ENCODE peak calls at places on chromosome 17, in ten cellular contexts. I is lung; M is CD8-positive, alpha-beta memory T cell; W is GM23338; B is adrenal gland; F is HepG2; Z is body of pancreas; Y is fibroblast of lung; T is tibial artery; L is hepatocyte. G is an unnamed sample. For H3K36me3, the result is how much of the 10 kb centered on the place peaks cover.

GRCh38 chr17:8725881-8726280 is 18.8 kb downstream of the CCDC42 start:
- DNase-seq in I (no peak), M (no peak), W (no peak), B (no peak), F (no peak), Z (no peak), Y (no peak), T (no peak), L (no peak), G (no peak)

GRCh38 chr17:57578608-57578990 is 166.5 kb downstream of the CCDC182 start:
- DNase-seq in I (no peak), M (no peak), W (no peak), B (no peak), F (no peak), Z (no peak), Y (peak), T (no peak), L (no peak), G (no peak)

GRCh38 chr17:71320009-71320796 is 800.6 kb upstream of the SOX9 start:
- DNase-seq in I (no peak), M (no peak), W (no peak), B (no peak), F (no peak), Z (no peak), Y (no peak), T (no peak), L (no peak), G (no peak)

GRCh38 chr17:5282639-5283217 is 644 bp downstream of the RABEP1 start:
- DNase-seq in I (peak), M (peak), W (peak), B (peak), F (no peak), Z (peak), Y (peak), T (no peak), L (no peak), G (peak)

GRCh38 chr17:82031303-82031884 is at the start of gene RAC3:
- DNase-seq in I (no peak), M (no peak), W (peak), B (no peak), F (no peak), Z (no peak), Y (peak), T (no peak), L (peak), G (no peak)

GRCh38 chr17:74527756-74528155 is 3.5 kb downstream of the CD300LB start:
- DNase-seq in I (no peak), M (no peak), W (no peak), B (no peak), F (no peak), Z (no peak), Y (no peak), T (no peak), L (no peak), G (no peak)

GRCh38 chr17:77798481-77798880 is 160.0 kb upstream of the TNRC6C start:
- DNase-seq in I (no peak), M (no peak), W (no peak), B (no peak), F (no peak), Z (no peak), Y (no peak), T (no peak), L (no peak), G (no peak)

GRCh38 chr17:17034496-17035066 is 7.7 kb upstream of the MPRIP start:
- DNase-seq in I (no peak), M (no peak), W (no peak), B (no peak), F (no peak), Z (no peak), Y (no peak), T (no peak), L (no peak), G (no peak)

GRCh38 chr17:1107777-1108559 is 71.8 kb downstream of the ABR start:
- DNase-seq in I (no peak), M (peak), W (no peak), B (no peak), F (no peak), Z (no peak), Y (no peak), T (no peak), L (no peak), G (peak)

GRCh38 chr17:38693700-38694329 is 11.3 kb upstream of the MLLT6 start:
- DNase-seq in I (peak), M (no peak), W (no peak), B (peak), F (peak), Z (peak), Y (peak), T (peak), L (peak), G (peak)

GRCh38 chr17:42518046-42518754 is 17.8 kb upstream of the NAGLU start:
- DNase-seq in I (peak), M (no peak), W (no peak), B (peak), F (no peak), Z (peak), Y (peak), T (peak), L (peak), G (peak)

GRCh38 chr17:72119963-72120877 is 600 bp upstream of the SOX9 start:
- DNase-seq in I (peak), M (no peak), W (peak), B (peak), F (peak), Z (peak), Y (peak), T (peak), L (peak), G (peak)

GRCh38 chr17:76792348-76792747 is 54.4 kb downstream of the MFSD11 start:
- DNase-seq in I (no peak), M (no peak), W (no peak), B (no peak), F (no peak), Z (no peak), Y (no peak), T (no peak), L (no peak), G (no peak)

GRCh38 chr17:47816947-47817346 is 4.6 kb downstream of the OSBPL7 start:
- DNase-seq in I (no peak), M (peak), W (no peak), B (no peak), F (no peak), Z (no peak), Y (no peak), T (no peak), L (no peak), G (no peak)

GRCh38 chr17:17839792-17840707 is 3.3 kb upstream of the SREBF1 start:
- DNase-seq in I (peak), M (peak), W (peak), B (peak), F (peak), Z (peak), Y (peak), T (peak), L (peak), G (peak)

GRCh38 chr17:48604770-48605329 is at the start of gene HOXB6:
- DNase-seq in I (no peak), M (no peak), W (no peak), B (peak), F (no peak), Z (no peak), Y (no peak), T (no peak), L (peak), G (no peak)

GRCh38 chr17:34820166-34820920 is 140.9 kb downstream of the CCT6B start:
- DNase-seq in I (no peak), M (no peak), W (peak), B (no peak), F (no peak), Z (no peak), Y (no peak), T (no peak), L (no peak), G (no peak)

GRCh38 chr17:28317099-28317964 is 1.7 kb upstream of the TMEM97 start:
- DNase-seq in I (no peak), M (no peak), W (no peak), B (no peak), F (no peak), Z (no peak), Y (no peak), T (no peak), L (no peak), G (no peak)

GRCh38 chr17:27284811-27285415 is 9.0 kb upstream of the WSB1 start:
- DNase-seq in I (no peak), M (no peak), W (no peak), B (peak), F (no peak), Z (no peak), Y (no peak), T (no peak), L (no peak), G (no peak)

GRCh38 chr17:18033442-18034099 is 5.4 kb downstream of the ATPAF2 start:
- DNase-seq in I (peak), M (peak), W (peak), B (peak), F (peak), Z (peak), Y (peak), T (no peak), L (peak), G (peak)

GRCh38 chr17:27551701-27552466 is 79.1 kb upstream of the LGALS9 start:
- DNase-seq in I (no peak), M (no peak), W (no peak), B (no peak), F (peak), Z (no peak), Y (peak), T (no peak), L (peak), G (peak)

GRCh38 chr17:80860101-80860671 is 131.5 kb upstream of the CHMP6 start:
- DNase-seq in I (no peak), M (peak), W (no peak), B (no peak), F (no peak), Z (no peak), Y (no peak), T (no peak), L (no peak), G (no peak)

GRCh38 chr17:8142887-8143580 is 9.2 kb downstream of the PER1 start:
- DNase-seq in I (no peak), M (peak), W (no peak), B (no peak), F (no peak), Z (no peak), Y (no peak), T (no peak), L (no peak), G (no peak)

GRCh38 chr17:29461807-29462206 is 71.6 kb downstream of the TAOK1 start:
- DNase-seq in I (no peak), M (no peak), W (no peak), B (no peak), F (no peak), Z (no peak), Y (peak), T (no peak), L (no peak), G (no peak)

GRCh38 chr17:48011405-48012150 is 26.0 kb downstream of the COPZ2 start:
- DNase-seq in I (no peak), M (peak), W (peak), B (no peak), F (peak), Z (no peak), Y (peak), T (no peak), L (peak), G (peak)

GRCh38 chr17:8900626-8901585 is 33.4 kb upstream of the PIK3R6 start:
- DNase-seq in I (no peak), M (no peak), W (peak), B (peak), F (no peak), Z (no peak), Y (no peak), T (no peak), L (no peak), G (no peak)

GRCh38 chr17:28738680-28739384 is 5.0 kb upstream of the TRAF4 start:
- DNase-seq in I (no peak), M (peak), W (no peak), B (no peak), F (no peak), Z (no peak), Y (no peak), T (no peak), L (no peak), G (no peak)

GRCh38 chr17:79945591-79946255 is 89.9 kb downstream of the TBC1D16 start:
- DNase-seq in I (no peak), M (peak), W (no peak), B (no peak), F (no peak), Z (peak), Y (peak), T (peak), L (no peak), G (no peak)

GRCh38 chr17:4815043-4815675 is 8.2 kb downstream of the PLD2 start:
- DNase-seq in I (no peak), M (no peak), W (peak), B (no peak), F (no peak), Z (no peak), Y (no peak), T (no peak), L (no peak), G (no peak)

GRCh38 chr17:2171725-2172446 is 117.0 kb downstream of the HIC1 start:
- DNase-seq in I (peak), M (no peak), W (peak), B (peak), F (peak), Z (peak), Y (peak), T (peak), L (peak), G (peak)

GRCh38 chr17:2018716-2019490 is 6.2 kb downstream of the RTN4RL1 start:
- DNase-seq in I (no peak), M (no peak), W (no peak), B (no peak), F (no peak), Z (no peak), Y (no peak), T (no peak), L (no peak), G (no peak)

DNA sequence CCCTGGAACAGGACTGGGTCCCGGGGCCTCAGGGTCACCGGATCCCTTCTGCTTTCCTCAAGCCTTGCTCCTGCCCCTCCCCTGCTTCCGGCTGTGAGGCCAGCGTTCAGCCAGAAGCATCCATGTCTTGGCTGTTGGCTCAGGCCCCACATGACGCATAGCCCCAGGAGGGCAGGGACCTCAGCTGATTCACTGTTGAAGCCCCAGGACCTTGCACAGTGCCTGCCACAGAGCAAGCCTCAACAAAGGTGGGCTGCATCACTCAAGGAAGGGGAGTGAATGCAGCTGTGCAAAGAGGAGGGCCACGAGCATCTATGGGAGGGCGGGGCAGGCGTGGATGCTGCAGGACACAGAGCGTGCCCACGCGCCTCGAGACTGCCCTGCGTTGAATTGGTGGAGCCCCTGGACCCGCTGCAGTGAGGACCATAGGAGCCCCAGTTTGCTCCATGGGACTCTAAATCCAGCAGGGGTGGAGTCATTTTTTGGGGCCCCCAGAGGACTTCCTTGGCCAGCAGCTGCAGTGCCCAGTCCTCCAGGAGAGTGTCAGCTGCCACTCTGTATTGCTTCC is 28.2 kb upstream of the ITGA3 start:
- DNase-seq in I (peak), M (no peak), W (peak), B (peak), F (no peak), Z (peak), Y (peak), T (peak), L (peak), G (peak)
- H3K4me3 ChIP-seq in I (no peak), M (no peak), W (peak), B (no peak), F (no peak), Z (no peak), Y (peak), T (peak), L (no peak), G (no peak)

DNA sequence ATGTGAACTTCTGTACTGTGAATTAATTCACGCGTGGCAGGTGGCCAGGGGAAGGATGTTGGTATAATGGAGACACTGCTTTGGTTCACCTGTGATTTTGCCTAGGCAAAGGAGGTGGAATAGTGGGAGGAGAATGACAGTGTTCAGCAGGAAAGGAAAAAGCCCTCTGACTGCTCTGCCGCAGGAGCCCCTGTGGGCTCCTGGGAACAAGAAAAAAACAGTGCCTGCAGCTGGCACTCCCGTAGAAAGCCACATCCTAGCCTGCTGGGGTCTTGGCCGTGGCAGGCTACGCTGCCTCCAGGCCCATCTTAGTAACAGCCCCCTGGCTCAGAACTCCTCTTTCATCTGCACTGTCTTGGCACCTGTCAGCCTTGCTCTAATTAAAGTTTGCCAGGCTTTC is 20.6 kb downstream of the ADORA2B start:
- DNase-seq in I (no peak), M (no peak), W (peak), B (no peak), F (no peak), Z (no peak), Y (no peak), T (no peak), L (no peak), G (no peak)
- H3K27ac ChIP-seq in I (peak), M (no peak), W (peak), B (no peak), F (peak), Z (no peak), Y (no peak), T (no peak), L (peak), G (no peak)

GRCh38 chr17:21024024-21024423 is 18.8 kb downstream of the USP22 start:
- DNase-seq in I (no peak), M (no peak), W (no peak), B (no peak), F (no peak), Z (no peak), Y (no peak), T (no peak), L (no peak), G (no peak)

GRCh38 chr17:21029032-21029431 is 13.8 kb downstream of the USP22 start:
- DNase-seq in I (no peak), M (no peak), W (no peak), B (peak), F (no peak), Z (peak), Y (peak), T (peak), L (peak), G (no peak)

GRCh38 chr17:21028192-21028591 is 14.6 kb downstream of the USP22 start:
- DNase-seq in I (no peak), M (no peak), W (no peak), B (no peak), F (no peak), Z (no peak), Y (no peak), T (no peak), L (no peak), G (no peak)

GRCh38 chr17:21027031-21027430 is 15.8 kb downstream of the USP22 start:
- DNase-seq in I (no peak), M (no peak), W (no peak), B (no peak), F (no peak), Z (no peak), Y (no peak), T (no peak), L (no peak), G (no peak)

GRCh38 chr17:21025446-21025845 is 17.4 kb downstream of the USP22 start:
- DNase-seq in I (no peak), M (no peak), W (no peak), B (no peak), F (no peak), Z (no peak), Y (peak), T (no peak), L (no peak), G (no peak)
- H3K36me3 ChIP-seq in I (under half), M (under half), W (half or more), B (half or more), F (half or more), Z (under half), Y (under half), T (half or more), L (under half), G (under half)

DNA sequence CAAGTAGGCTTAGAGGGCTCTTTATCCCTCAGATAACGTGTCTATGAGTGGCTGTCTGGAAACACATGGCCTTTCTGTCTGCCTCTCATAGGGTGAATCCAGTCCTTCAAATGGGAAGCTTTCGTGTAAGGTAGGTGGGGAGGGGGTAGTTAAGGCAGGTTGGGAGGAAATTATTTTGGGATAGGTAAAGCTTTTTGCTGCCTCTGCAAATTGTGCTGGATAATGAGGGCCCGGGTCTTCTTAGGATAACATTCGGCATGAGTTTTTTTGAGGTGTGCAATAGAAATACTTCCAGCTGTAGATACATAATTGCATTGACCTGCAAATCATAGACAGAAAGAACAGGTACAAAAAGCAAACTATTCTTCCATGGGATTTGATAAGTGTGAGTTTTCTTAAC is 189.7 kb downstream of the PRKCA start:
- DNase-seq in I (no peak), M (no peak), W (no peak), B (no peak), F (no peak), Z (no peak), Y (no peak), T (no peak), L (no peak), G (no peak)
- H3K4me3 ChIP-seq in I (no peak), M (no peak), W (no peak), B (no peak), F (no peak), Z (no peak), Y (no peak), T (no peak), L (no peak), G (no peak)

GRCh38 chr17:55069983-55070529 is 101.5 kb downstream of the STXBP4 start:
- DNase-seq in I (no peak), M (no peak), W (no peak), B (no peak), F (no peak), Z (no peak), Y (no peak), T (no peak), L (no peak), G (no peak)

GRCh38 chr17:55063857-55064485 is 95.4 kb downstream of the STXBP4 start:
- DNase-seq in I (no peak), M (no peak), W (no peak), B (no peak), F (no peak), Z (no peak), Y (no peak), T (no peak), L (no peak), G (peak)

GRCh38 chr17:55067697-55068439 is 99.3 kb downstream of the STXBP4 start:
- DNase-seq in I (no peak), M (no peak), W (no peak), B (no peak), F (peak), Z (no peak), Y (peak), T (no peak), L (no peak), G (no peak)

GRCh38 chr17:55072910-55073309 is 104.3 kb downstream of the STXBP4 start:
- DNase-seq in I (no peak), M (no peak), W (no peak), B (no peak), F (no peak), Z (no peak), Y (no peak), T (no peak), L (no peak), G (no peak)

DNA sequence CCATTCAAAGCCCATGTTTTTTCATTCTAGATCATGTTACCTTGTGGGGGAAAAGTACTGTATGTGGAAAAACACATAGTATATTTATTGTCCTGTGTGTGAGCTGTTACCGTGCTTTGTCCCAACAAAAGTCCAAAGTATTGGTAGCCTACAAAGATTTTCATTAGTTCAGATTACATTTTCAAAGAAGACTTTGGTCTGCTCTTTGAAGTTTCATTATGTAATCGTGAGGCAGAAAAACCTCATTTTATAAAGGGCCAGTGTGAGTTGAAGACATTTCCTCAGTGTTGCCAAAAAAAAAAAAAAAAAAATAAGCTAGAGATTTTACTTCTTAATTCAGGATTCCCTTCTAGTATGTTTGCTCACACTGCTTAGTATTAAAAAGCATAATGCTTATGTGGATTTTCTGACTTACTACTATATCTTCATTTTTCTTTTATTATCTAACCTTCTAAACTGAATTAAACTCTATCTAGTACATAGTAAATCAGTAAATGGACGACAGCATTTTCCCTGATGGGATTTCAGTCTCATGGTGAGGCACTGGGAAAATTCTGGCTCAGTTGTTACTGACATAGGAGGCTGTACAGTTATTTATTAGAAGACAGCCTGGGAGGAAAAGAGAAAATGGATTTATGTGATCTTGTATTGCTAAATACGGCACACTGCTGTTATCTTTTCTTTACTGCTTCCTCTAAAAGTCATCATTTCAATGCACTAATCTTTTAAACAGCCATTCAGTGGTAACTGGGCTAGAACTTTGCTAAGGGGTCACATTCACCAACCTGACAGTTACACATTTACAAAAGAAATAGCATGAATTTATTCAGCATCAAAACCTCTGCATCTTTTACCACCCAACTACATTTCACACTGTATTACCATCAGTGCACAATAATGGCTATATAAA is 100.6 kb downstream of the STXBP4 start:
- DNase-seq in I (no peak), M (no peak), W (no peak), B (no peak), F (peak), Z (no peak), Y (no peak), T (no peak), L (no peak), G (peak)
- H3K27ac ChIP-seq in I (no peak), M (no peak), W (no peak), B (no peak), F (peak), Z (no peak), Y (no peak), T (no peak), L (no peak), G (no peak)

G was measured in small intestine.